ENCODE peak calls at places on chromosome 13, in nine cellular contexts. G, S, D, F, W, O, Y, Q and C are unnamed samples.

GRCh38 chr13:19158006-19158405 is 23.6 kb downstream of the TUBA3C start:
- DNase-seq in G (no peak), S (no peak), D (no peak), F (no peak), W (no peak), O (no peak), Y (no peak), Q (no peak), C (no peak)

GRCh38 chr13:44128522-44128921 is 245.1 kb upstream of the SERP2 start:
- DNase-seq in G (no peak), S (no peak), D (no peak), F (no peak), W (no peak), O (no peak), Y (no peak), Q (no peak), C (no peak)

GRCh38 chr13:46641274-46642081 is 88.5 kb downstream of the LRCH1 start:
- DNase-seq in G (no peak), S (no peak), D (no peak), F (no peak), W (no peak), O (no peak), Y (no peak), Q (no peak), C (no peak)

GRCh38 chr13:58994077-58994476 is 1169.7 kb downstream of the DIAPH3 start:
- DNase-seq in G (no peak), S (no peak), D (no peak), F (no peak), W (no peak), O (no peak), Y (no peak), Q (no peak), C (no peak)

GRCh38 chr13:99352351-99353271 is 45.4 kb upstream of the GPR183 start:
- DNase-seq in G (no peak), S (no peak), D (no peak), F (no peak), W (no peak), O (no peak), Y (no peak), Q (no peak), C (no peak)

GRCh38 chr13:110726726-110727125 is 13.2 kb downstream of the ING1 start:
- DNase-seq in G (no peak), S (no peak), D (peak), F (no peak), W (no peak), O (no peak), Y (peak), Q (peak), C (no peak)

GRCh38 chr13:30792257-30793000 is 57.1 kb downstream of the ALOX5AP start:
- DNase-seq in G (peak), S (peak), D (no peak), F (peak), W (no peak), O (peak), Y (no peak), Q (no peak), C (peak)

GRCh38 chr13:32877491-32877890 is 138.7 kb upstream of the KL start:
- DNase-seq in G (no peak), S (no peak), D (no peak), F (no peak), W (no peak), O (no peak), Y (no peak), Q (no peak), C (no peak)

GRCh38 chr13:97341135-97341534 is 92.8 kb upstream of the RAP2A start:
- DNase-seq in G (no peak), S (no peak), D (no peak), F (no peak), W (no peak), O (no peak), Y (no peak), Q (no peak), C (no peak)

GRCh38 chr13:20843177-20843576 is 59.4 kb downstream of the XPO4 start:
- DNase-seq in G (no peak), S (no peak), D (no peak), F (no peak), W (peak), O (no peak), Y (no peak), Q (no peak), C (no peak)

GRCh38 chr13:26480246-26480855 is 77.1 kb upstream of the WASF3 start:
- DNase-seq in G (peak), S (no peak), D (no peak), F (peak), W (no peak), O (no peak), Y (no peak), Q (no peak), C (no peak)

GRCh38 chr13:18998389-18998788 is 183.2 kb downstream of the TUBA3C start:
- DNase-seq in G (no peak), S (no peak), D (no peak), F (no peak), W (no peak), O (no peak), Y (no peak), Q (no peak), C (no peak)

GRCh38 chr13:80164451-80164850 is 176.5 kb downstream of the SPRY2 start:
- DNase-seq in G (no peak), S (no peak), D (no peak), F (no peak), W (no peak), O (no peak), Y (no peak), Q (no peak), C (no peak)

GRCh38 chr13:64305246-64305645 is 2889.6 kb upstream of the PCDH20 start:
- DNase-seq in G (no peak), S (no peak), D (no peak), F (peak), W (no peak), O (no peak), Y (no peak), Q (no peak), C (peak)

GRCh38 chr13:19818223-19818842 is 35.6 kb upstream of the PSPC1 start:
- DNase-seq in G (peak), S (no peak), D (peak), F (no peak), W (peak), O (no peak), Y (no peak), Q (peak), C (peak)

GRCh38 chr13:101231751-101232428 is 184.4 kb downstream of the NALCN start:
- DNase-seq in G (no peak), S (no peak), D (no peak), F (peak), W (no peak), O (no peak), Y (no peak), Q (no peak), C (no peak)

GRCh38 chr13:44259045-44260042 is 114.3 kb upstream of the SERP2 start:
- DNase-seq in G (no peak), S (no peak), D (peak), F (no peak), W (no peak), O (no peak), Y (peak), Q (peak), C (no peak)

GRCh38 chr13:94966380-94966779 is 254.0 kb upstream of the SOX21 start:
- DNase-seq in G (no peak), S (no peak), D (no peak), F (no peak), W (no peak), O (no peak), Y (no peak), Q (peak), C (no peak)

GRCh38 chr13:79874396-79875360 is 393.7 kb downstream of the NDFIP2 start:
- DNase-seq in G (no peak), S (no peak), D (no peak), F (no peak), W (no peak), O (no peak), Y (no peak), Q (no peak), C (no peak)

GRCh38 chr13:93758575-93758974 is 532.0 kb downstream of the GPC6 start:
- DNase-seq in G (no peak), S (no peak), D (no peak), F (no peak), W (no peak), O (no peak), Y (no peak), Q (no peak), C (no peak)

GRCh38 chr13:49099513-49099877 is 120.6 kb upstream of the MLNR start:
- DNase-seq in G (no peak), S (no peak), D (no peak), F (no peak), W (no peak), O (no peak), Y (no peak), Q (no peak), C (no peak)

GRCh38 chr13:99911965-99912566 is 59.5 kb downstream of the ZIC5 start:
- DNase-seq in G (peak), S (no peak), D (no peak), F (no peak), W (no peak), O (no peak), Y (no peak), Q (no peak), C (no peak)

GRCh38 chr13:40966298-40966697 is 52.8 kb downstream of the ELF1 start:
- DNase-seq in G (no peak), S (no peak), D (no peak), F (no peak), W (no peak), O (no peak), Y (no peak), Q (no peak), C (no peak)

GRCh38 chr13:85236431-85236830 is 562.8 kb downstream of the SLITRK6 start:
- DNase-seq in G (no peak), S (no peak), D (no peak), F (no peak), W (no peak), O (peak), Y (no peak), Q (peak), C (no peak)

GRCh38 chr13:48194392-48194754 is 38.6 kb upstream of the ITM2B start:
- DNase-seq in G (no peak), S (no peak), D (no peak), F (no peak), W (no peak), O (no peak), Y (peak), Q (no peak), C (no peak)

GRCh38 chr13:114226699-114227323 is 7.9 kb upstream of the CDC16 start:
- DNase-seq in G (peak), S (peak), D (peak), F (peak), W (peak), O (peak), Y (peak), Q (peak), C (peak)

GRCh38 chr13:94224670-94225069 is 254.8 kb downstream of the DCT start:
- DNase-seq in G (no peak), S (no peak), D (no peak), F (no peak), W (no peak), O (no peak), Y (no peak), Q (no peak), C (no peak)

GRCh38 chr13:45872574-45872973 is 21.0 kb upstream of the SIAH3 start:
- DNase-seq in G (no peak), S (no peak), D (no peak), F (no peak), W (peak), O (no peak), Y (no peak), Q (no peak), C (no peak)

GRCh38 chr13:75326173-75327131 is 155.5 kb downstream of the TBC1D4 start:
- DNase-seq in G (no peak), S (no peak), D (peak), F (no peak), W (no peak), O (no peak), Y (peak), Q (no peak), C (no peak)

GRCh38 chr13:36417328-36417727 is 15.0 kb upstream of the CCNA1 start:
- DNase-seq in G (no peak), S (no peak), D (no peak), F (no peak), W (no peak), O (no peak), Y (no peak), Q (no peak), C (no peak)

GRCh38 chr13:20340759-20341161 is 108.6 kb upstream of the GJB6 start:
- DNase-seq in G (peak), S (no peak), D (no peak), F (peak), W (no peak), O (no peak), Y (no peak), Q (peak), C (no peak)

GRCh38 chr13:76687467-76687866 is 198.7 kb downstream of the KCTD12 start:
- DNase-seq in G (no peak), S (no peak), D (no peak), F (no peak), W (no peak), O (no peak), Y (no peak), Q (no peak), C (no peak)

GRCh38 chr13:31072041-31072440 is 89.7 kb downstream of the HSPH1 start:
- DNase-seq in G (no peak), S (no peak), D (no peak), F (no peak), W (no peak), O (no peak), Y (no peak), Q (no peak), C (no peak)

GRCh38 chr13:60019119-60019993 is 144.4 kb downstream of the DIAPH3 start:
- DNase-seq in G (no peak), S (no peak), D (no peak), F (peak), W (no peak), O (no peak), Y (peak), Q (no peak), C (no peak)

GRCh38 chr13:113974304-113975281 is 717 bp upstream of the C13orf46 start:
- DNase-seq in G (peak), S (no peak), D (no peak), F (no peak), W (no peak), O (no peak), Y (no peak), Q (no peak), C (no peak)

GRCh38 chr13:74930402-74931165 is 551.4 kb downstream of the TBC1D4 start:
- DNase-seq in G (no peak), S (no peak), D (no peak), F (peak), W (no peak), O (peak), Y (no peak), Q (peak), C (no peak)

GRCh38 chr13:41122838-41123237 is 9.8 kb downstream of the KBTBD6 start:
- DNase-seq in G (no peak), S (no peak), D (no peak), F (no peak), W (no peak), O (no peak), Y (no peak), Q (peak), C (no peak)

GRCh38 chr13:62337109-62337880 is 921.6 kb upstream of the PCDH20 start:
- DNase-seq in G (no peak), S (no peak), D (no peak), F (no peak), W (no peak), O (no peak), Y (no peak), Q (no peak), C (no peak)